ENCODE peak calls at places on chromosomes 2 and 18, in four cellular contexts. One of them, this sample, is unnamed.

GRCh38 chr18:26425148-26425531 is 123.2 kb downstream of the KCTD1 start:
- DNase-seq in right lobe of liver: no peak
- DNase-seq in AG04449: no peak
- DNase-seq in right cardiac atrium: no peak
- DNase-seq in this sample: no peak

GRCh38 chr2:3198119-3198518 is 179.5 kb downstream of the EIPR1 start:
- DNase-seq in right lobe of liver: no peak
- DNase-seq in AG04449: no peak
- DNase-seq in right cardiac atrium: no peak
- DNase-seq in this sample: no peak

GRCh38 chr2:95382686-95383634 is 19.5 kb upstream of the FAHD2A start:
- DNase-seq in right lobe of liver: no peak
- DNase-seq in AG04449: no peak
- DNase-seq in right cardiac atrium: peak; percentile 57
- DNase-seq in this sample: no peak

GRCh38 chr18:63606526-63606925 is 19.4 kb downstream of the SERPINB13 start:
- DNase-seq in right lobe of liver: no peak
- DNase-seq in AG04449: peak; percentile 24
- DNase-seq in right cardiac atrium: no peak
- DNase-seq in this sample: no peak

GRCh38 chr2:44233450-44234128 is 41.7 kb upstream of the SLC3A1 start:
- DNase-seq in right lobe of liver: no peak
- DNase-seq in AG04449: peak; percentile 24
- DNase-seq in right cardiac atrium: no peak
- DNase-seq in this sample: peak; percentile 39

GRCh38 chr2:177616066-177616465 is 223.5 kb downstream of the AGPS start:
- DNase-seq in right lobe of liver: no peak
- DNase-seq in AG04449: no peak
- DNase-seq in right cardiac atrium: no peak
- DNase-seq in this sample: no peak

GRCh38 chr2:10664652-10665051 is 25.1 kb downstream of the NOL10 start:
- DNase-seq in right lobe of liver: no peak
- DNase-seq in AG04449: no peak
- DNase-seq in right cardiac atrium: no peak
- DNase-seq in this sample: no peak

GRCh38 chr2:100857915-100858314 is 38.0 kb downstream of the NPAS2 start:
- DNase-seq in right lobe of liver: no peak
- DNase-seq in AG04449: peak; percentile 59
- DNase-seq in right cardiac atrium: no peak
- DNase-seq in this sample: no peak

GRCh38 chr18:3605562-3606443 is 155.8 kb downstream of the TGIF1 start:
- DNase-seq in right lobe of liver: no peak
- DNase-seq in AG04449: no peak
- DNase-seq in right cardiac atrium: no peak
- DNase-seq in this sample: no peak

GRCh38 chr2:197445746-197446145 is 7.6 kb upstream of the COQ10B start:
- DNase-seq in right lobe of liver: no peak
- DNase-seq in AG04449: no peak
- DNase-seq in right cardiac atrium: no peak
- DNase-seq in this sample: no peak

GRCh38 chr2:138670734-138671133 is 109.5 kb downstream of the NXPH2 start:
- DNase-seq in right lobe of liver: no peak
- DNase-seq in AG04449: no peak
- DNase-seq in right cardiac atrium: no peak
- DNase-seq in this sample: no peak

GRCh38 chr2:239667431-239667985 is 266.7 kb upstream of the HDAC4 start:
- DNase-seq in right lobe of liver: no peak
- DNase-seq in AG04449: no peak
- DNase-seq in right cardiac atrium: no peak
- DNase-seq in this sample: no peak